ENCODE peak calls at places on chromosomes 4 and X, in five cellular contexts. Y, Q, S, O and B are unnamed samples.

GRCh38 chr4:47526281-47526680 is 41.2 kb downstream of the ATP10D start:
- DNase-seq in O (peak), Y (no peak), S (no peak), Q (no peak), B (no peak)

GRCh38 chrX:47458528-47458927 is 24.5 kb downstream of the ZNF41 start:
- DNase-seq in O (no peak), Q (no peak), Y (no peak), S (no peak), B (no peak)

GRCh38 chr4:3200423-3201090 is 48.4 kb upstream of the MSANTD1 start:
- DNase-seq in Y (peak), Q (no peak), S (no peak), O (no peak), B (no peak)

GRCh38 chr4:7070729-7071511 is 3.1 kb upstream of the GRPEL1 start:
- DNase-seq in O (peak), Q (peak), Y (peak), S (peak), B (peak)

GRCh38 chr4:69991016-69991415 is 4.8 kb upstream of the STATH start:
- DNase-seq in Q (no peak), Y (no peak), O (no peak), S (no peak), B (no peak)

GRCh38 chr4:153013202-153013988 is 77.3 kb downstream of the FHDC1 start:
- DNase-seq in O (no peak), Q (no peak), S (no peak), Y (no peak), B (no peak)

GRCh38 chrX:16282209-16282608 is 114.9 kb downstream of the MAGEB17 start:
- DNase-seq in Y (no peak), O (no peak), S (no peak), Q (no peak), B (no peak)

GRCh38 chr4:183635333-183635732 is 23.7 kb downstream of the RWDD4 start:
- DNase-seq in O (no peak), Y (peak), S (peak), Q (peak), B (no peak)

GRCh38 chr4:77336411-77337142 is 179.6 kb downstream of the CCNG2 start:
- DNase-seq in Y (no peak), S (no peak), O (no peak), Q (no peak), B (no peak)

GRCh38 chrX:144335402-144335801 is 451.5 kb downstream of the UBE2NL start:
- DNase-seq in O (no peak), Y (no peak), Q (no peak), S (no peak), B (no peak)

GRCh38 chr4:1279253-1279652 is 10.4 kb upstream of the MAEA start:
- DNase-seq in S (no peak), Y (peak), O (no peak), Q (no peak), B (no peak)

GRCh38 chr4:21011106-21011505 is 310.8 kb downstream of the PACRGL start:
- DNase-seq in Y (no peak), S (no peak), O (no peak), Q (no peak), B (no peak)

GRCh38 chrX:120768681-120769080 is 107.0 kb downstream of the CT47B1 start:
- DNase-seq in O (peak), Y (peak), S (no peak), Q (peak), B (peak)

GRCh38 chrX:1398431-1399340 is 6.8 kb upstream of the SLC25A6 start:
- DNase-seq in Y (peak), Q (no peak), O (no peak), S (no peak), B (no peak)

GRCh38 chr4:151719045-151719743 is 41.6 kb downstream of the GATB start:
- DNase-seq in S (no peak), Y (no peak), Q (peak), O (peak), B (no peak)

GRCh38 chr4:78645853-78646757 is 94.5 kb downstream of the ANXA3 start:
- DNase-seq in O (peak), Y (peak), Q (peak), S (no peak), B (peak)

GRCh38 chr4:128913228-128913627 is 103.7 kb downstream of the JADE1 start:
- DNase-seq in S (no peak), O (no peak), Y (no peak), Q (no peak), B (no peak)

GRCh38 chrX:16930392-16930791 is 16.1 kb upstream of the REPS2 start:
- DNase-seq in Q (peak), Y (no peak), O (no peak), S (peak), B (no peak)

GRCh38 chrX:110180176-110180927 is 137.5 kb downstream of the AMMECR1 start:
- DNase-seq in Y (peak), Q (peak), O (peak), S (no peak), B (peak)

GRCh38 chr4:149964001-149964400 is 114.2 kb upstream of the DCLK2 start:
- DNase-seq in S (no peak), O (no peak), Q (no peak), Y (no peak), B (no peak)

GRCh38 chr4:113040793-113041192 is 8.7 kb upstream of the ANK2 start:
- DNase-seq in Y (no peak), S (no peak), Q (no peak), O (no peak), B (no peak)

GRCh38 chr4:73864365-73864764 is 4.8 kb upstream of the CXCL1 start:
- DNase-seq in Y (no peak), O (peak), S (peak), Q (no peak), B (no peak)

GRCh38 chrX:131942045-131942444 is 81.1 kb upstream of the STK26 start:
- DNase-seq in Q (no peak), O (no peak), Y (no peak), S (no peak), B (no peak)

GRCh38 chr4:70559924-70560323 is 32.1 kb upstream of the AMBN start:
- DNase-seq in S (no peak), Q (peak), Y (no peak), O (no peak), B (no peak)

GRCh38 chr4:89303177-89303576 is 4.4 kb downstream of the GPRIN3 start:
- DNase-seq in S (no peak), O (no peak), Y (peak), Q (no peak), B (no peak)

GRCh38 chrX:10119399-10119990 is 37.3 kb upstream of the CLCN4 start:
- DNase-seq in Q (peak), S (peak), O (peak), Y (peak), B (peak)

GRCh38 chr4:101025755-101026154 is 321.6 kb downstream of the PPP3CA start:
- DNase-seq in O (no peak), S (no peak), Y (no peak), Q (no peak), B (no peak)

GRCh38 chr4:71711985-71712348 is 71.9 kb downstream of the GC start:
- DNase-seq in O (peak), Y (no peak), S (no peak), Q (no peak), B (peak)

GRCh38 chr4:57023104-57023503 is 44.4 kb downstream of the POLR2B start:
- DNase-seq in S (no peak), Q (peak), Y (peak), O (peak), B (peak)

GRCh38 chrX:19728915-19729314 is 158.5 kb downstream of the SH3KBP1 start:
- DNase-seq in O (no peak), Y (no peak), S (no peak), Q (no peak), B (no peak)

GRCh38 chr4:128769011-128769410 is 40.5 kb upstream of the JADE1 start:
- DNase-seq in Y (no peak), O (no peak), S (no peak), Q (no peak), B (no peak)

GRCh38 chr4:8355864-8356565 is 84.5 kb downstream of the ACOX3 start:
- DNase-seq in S (no peak), O (peak), Q (peak), Y (peak), B (no peak)